ENCODE peak calls at places on chromosomes 12 and 14, in five cellular contexts. Y is A549, U is K562, A is SK-N-SH, J is GM12878. G is an unnamed sample.

GRCh38 chr14:74429221-74429691 is 3.2 kb upstream of the SYNDIG1L start:
- DNase-seq in Y (no peak), A (no peak), U (no peak), J (no peak), G (no peak)

GRCh38 chr14:73424453-73424852 is 33.9 kb downstream of the NUMB start:
- DNase-seq in J (no peak), A (no peak), Y (peak; percentile 38), U (no peak), G (peak; percentile 36)

GRCh38 chr14:41605550-41606248 is 977 bp upstream of the LRFN5 start:
- DNase-seq in A (no peak), Y (no peak), J (no peak), U (no peak), G (peak; percentile 46)

GRCh38 chr12:107512391-107512790 is 173.2 kb upstream of the PWP1 start:
- DNase-seq in J (no peak), U (no peak), A (no peak), Y (no peak), G (peak; percentile 13)

GRCh38 chr12:40310201-40310600 is 85.4 kb downstream of the LRRK2 start:
- DNase-seq in U (no peak), Y (no peak), J (no peak), A (no peak), G (no peak)

GRCh38 chr12:7369274-7369729 is 65.4 kb downstream of the ACSM4 start:
- DNase-seq in J (peak; percentile 33), Y (no peak), A (peak; percentile 76), U (no peak), G (no peak)

GRCh38 chr12:53659011-53659551 is 16.8 kb downstream of the ATP5MC2 start:
- DNase-seq in A (no peak), U (no peak), Y (peak; percentile 81), J (no peak), G (peak; percentile 88)

GRCh38 chr14:32394038-32394437 is 64.9 kb downstream of the AKAP6 start:
- DNase-seq in J (no peak), A (no peak), U (no peak), Y (no peak), G (no peak)

GRCh38 chr14:67228325-67228984 is 12.8 kb upstream of the PALS1 start:
- DNase-seq in A (no peak), U (no peak), Y (no peak), J (no peak), G (peak; percentile 45)

GRCh38 chr12:2844786-2845185 is 10.0 kb upstream of the NRIP2 start:
- DNase-seq in U (no peak), Y (no peak), A (no peak), J (no peak), G (peak; percentile 18)

GRCh38 chr12:94207467-94208432 is 59.4 kb downstream of the PLXNC1 start:
- DNase-seq in A (no peak), U (no peak), J (peak; percentile 89), Y (no peak), G (no peak)

GRCh38 chr12:109098142-109098652 is 800 bp downstream of the UNG start:
- DNase-seq in Y (no peak), A (no peak), U (no peak), J (no peak), G (peak; percentile 60)

GRCh38 chr12:98416845-98417244 is 98.5 kb upstream of the TMPO start:
- DNase-seq in A (peak; percentile 55), Y (peak; percentile 65), U (no peak), J (no peak), G (peak; percentile 57)

GRCh38 chr12:32502693-32503510 is 103.5 kb downstream of the FGD4 start:
- DNase-seq in Y (no peak), U (no peak), A (no peak), J (no peak), G (peak; percentile 55)

GRCh38 chr12:6533653-6534157 is 612 bp upstream of the GAPDH start:
- DNase-seq in J (no peak), Y (peak; percentile 95), A (peak; percentile 87), U (peak; percentile 51), G (peak; percentile 84)

GRCh38 chr14:99568567-99569560 is 35.1 kb downstream of the CCDC85C start:
- DNase-seq in Y (no peak), A (no peak), J (no peak), U (no peak), G (peak; percentile 63)
- TF ChIP-seq RCOR1 in Y (no peak), A (no peak), J (no peak), U (no peak), G (no peak)

DNA sequence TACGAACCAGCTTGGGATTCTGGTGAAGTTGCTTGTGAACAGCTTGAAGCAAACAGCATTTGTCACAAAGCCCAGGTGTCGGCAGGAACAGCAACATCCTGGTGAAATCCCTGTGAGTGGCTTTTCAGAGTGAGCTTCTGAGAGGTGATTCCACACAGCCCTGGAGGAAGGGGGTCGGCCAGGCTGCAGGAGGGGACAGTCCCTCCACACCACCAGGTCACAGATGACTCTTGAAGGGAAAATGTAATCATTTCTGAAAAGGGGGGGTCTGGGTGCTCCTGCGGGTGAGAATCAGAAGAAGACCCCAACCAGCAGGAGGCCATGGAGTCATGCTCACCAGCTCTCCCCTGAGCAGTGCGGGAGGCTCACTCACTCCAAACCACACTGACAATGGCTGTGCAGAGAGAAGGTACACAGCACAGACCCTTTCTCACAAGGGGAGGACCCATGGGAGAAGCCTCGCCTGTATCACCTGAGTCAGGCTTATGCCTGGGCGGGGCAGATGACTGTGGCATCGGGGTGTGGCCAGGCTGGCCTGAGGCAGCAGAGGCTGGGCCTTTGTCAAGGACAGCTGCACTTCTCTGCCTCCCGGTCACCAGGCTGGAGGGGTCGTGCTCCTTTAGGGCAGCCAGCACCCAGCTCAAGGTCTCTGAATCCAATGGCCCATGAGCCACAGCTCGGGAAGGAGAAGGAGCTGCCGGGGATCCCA is 14.4 kb downstream of the CHGA start:
- DNase-seq in U (no peak), A (no peak), J (no peak), Y (peak; percentile 41), G (no peak)
- TF ChIP-seq RCOR1 in U (no peak), A (no peak), J (no peak), Y (no peak), G (no peak)

GRCh38 chr12:51318846-51319570 is 5.0 kb downstream of the BIN2 start:
- DNase-seq in J (peak; percentile 59), A (no peak), U (no peak), Y (no peak), G (no peak)
- TF ChIP-seq RCOR1 in J (no peak), A (no peak), U (no peak), Y (no peak), G (no peak)

GRCh38 chr14:80356413-80356812 is 145.1 kb upstream of the DIO2 start:
- DNase-seq in A (peak; percentile 6), U (no peak), Y (peak; percentile 35), J (no peak), G (peak; percentile 40)
- TF ChIP-seq RCOR1 in A (no peak), U (no peak), Y (no peak), J (no peak), G (no peak)

GRCh38 chr12:76274699-76275098 is 73.5 kb downstream of the BBS10 start:
- DNase-seq in J (no peak), U (no peak), Y (no peak), A (no peak), G (peak; percentile 77)
- TF ChIP-seq RCOR1 in J (no peak), U (no peak), Y (no peak), A (no peak), G (no peak)

GRCh38 chr12:114669501-114670256 is 14.3 kb downstream of the TBX3 start:
- DNase-seq in A (peak; percentile 62), Y (no peak), U (no peak), J (no peak), G (peak; percentile 81)
- TF ChIP-seq RCOR1 in A (no peak), Y (no peak), U (no peak), J (no peak), G (no peak)

DNA sequence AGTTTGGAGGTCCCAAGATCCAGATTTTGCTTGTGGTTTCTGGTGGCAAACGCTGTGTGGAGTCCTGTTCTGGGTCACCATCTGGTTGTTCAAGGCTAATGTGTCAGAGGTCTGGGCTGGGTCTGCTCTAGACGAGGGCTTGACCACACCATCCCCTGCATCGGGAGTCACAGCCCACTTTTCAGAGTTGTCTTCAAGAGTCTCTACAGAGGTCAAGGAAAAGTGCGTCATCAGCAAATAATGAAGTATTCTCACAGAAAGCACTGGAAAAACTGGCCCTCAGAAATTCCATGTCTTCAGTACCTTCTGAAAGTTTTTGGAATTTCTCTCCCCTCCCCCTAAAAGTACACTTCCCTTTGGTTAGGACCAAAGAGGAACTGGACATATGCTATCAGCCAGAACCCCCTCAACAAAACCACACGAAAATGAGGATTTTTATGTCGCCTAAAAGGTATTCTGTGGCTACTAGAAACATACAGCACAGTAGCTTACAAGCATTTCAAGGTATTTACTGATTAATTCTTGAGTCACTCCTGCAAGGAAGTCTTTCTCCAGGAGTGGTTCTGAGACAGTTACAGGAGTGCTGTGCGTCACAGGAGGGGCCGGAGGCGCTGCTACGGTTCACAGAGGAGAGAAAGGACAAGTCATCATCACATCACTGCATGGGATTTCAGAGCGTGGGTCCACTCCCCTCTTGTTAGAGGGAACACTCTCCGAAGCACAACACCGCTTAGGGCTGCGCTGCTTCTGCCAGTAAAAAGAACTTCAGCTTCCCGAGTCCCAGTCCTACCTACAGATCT is 35.4 kb downstream of the RAD52 start:
- DNase-seq in U (no peak), A (no peak), J (no peak), Y (no peak), G (peak; percentile 91)
- TF ChIP-seq RCOR1 in U (no peak), A (no peak), J (no peak), Y (no peak), G (no peak)

GRCh38 chr12:43329381-43329780 is 222.6 kb downstream of the ADAMTS20 start:
- DNase-seq in J (no peak), U (no peak), A (no peak), Y (no peak), G (peak; percentile 12)

GRCh38 chr12:43333650-43334043 is 218.4 kb downstream of the ADAMTS20 start:
- DNase-seq in A (peak; percentile 9), Y (no peak), U (no peak), J (no peak), G (no peak)

GRCh38 chr12:43331935-43332334 is 220.1 kb downstream of the ADAMTS20 start:
- DNase-seq in J (no peak), A (no peak), U (no peak), Y (no peak), G (no peak)

GRCh38 chr12:43336962-43337555 is 214.9 kb downstream of the ADAMTS20 start:
- DNase-seq in U (peak; percentile 10), J (no peak), Y (peak; percentile 21), A (peak; percentile 21), G (peak; percentile 70)

DNA sequence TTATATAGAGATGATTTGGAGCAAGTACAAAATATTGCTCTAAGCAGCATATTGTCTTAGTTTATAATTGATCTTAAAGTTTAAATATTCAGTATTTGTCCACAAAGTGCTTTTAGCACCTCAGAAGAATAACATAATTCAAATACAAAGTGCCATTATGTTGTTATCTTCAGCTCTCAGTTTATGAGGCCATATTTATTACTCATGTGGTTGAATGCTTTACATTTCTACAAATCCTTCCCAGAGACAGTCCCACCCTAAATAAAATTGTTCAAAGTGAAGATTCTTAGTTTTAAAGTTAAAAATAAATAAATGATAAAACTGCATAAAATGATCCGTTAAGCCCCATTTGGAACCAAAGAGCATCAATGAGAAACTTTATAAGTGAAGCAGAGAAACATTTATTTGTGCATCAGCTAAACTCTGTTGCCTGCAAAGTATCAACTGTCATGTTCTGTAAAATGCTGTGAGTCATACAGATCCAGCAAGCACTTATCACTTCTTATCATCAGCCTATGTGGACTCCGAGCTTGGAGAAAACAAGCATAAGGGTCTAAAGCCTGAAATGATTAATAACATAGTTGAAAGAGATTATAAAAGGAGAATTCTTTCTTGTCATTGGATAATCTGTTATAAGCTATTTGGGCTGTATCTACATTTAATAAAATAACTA is 218.9 kb downstream of the ADAMTS20 start:
- DNase-seq in Y (no peak), A (peak; percentile 53), U (no peak), J (no peak), G (peak; percentile 83)
- TF ChIP-seq RCOR1 in Y (no peak), A (peak; percentile 42), U (no peak), J (no peak), G (no peak)